ENCODE peak calls at places on chromosomes 16 and 17, in eight cellular contexts. I is tibial artery, Q is A549, J is esophagus muscularis mucosa, M is cardiac muscle cell, A is OCI-LY7, D is left ventricle myocardium inferior, H is GM23248. K is an unnamed sample.

GRCh38 chr17:60554377-60554788 is 28.3 kb upstream of the APPBP2 start:
- DNase-seq in I (no peak), Q (no peak), J (no peak), M (no peak), A (no peak), D (no peak), H (peak; percentile 71), K (no peak)

GRCh38 chr17:58306131-58306951 is 22.3 kb downstream of the TSPOAP1 start:
- DNase-seq in I (no peak), Q (no peak), J (peak; percentile 82), M (no peak), A (no peak), D (no peak), H (no peak), K (peak; percentile 58)

GRCh38 chr17:7295230-7296180 is 1.1 kb upstream of the YBX2 start:
- DNase-seq in I (no peak), Q (no peak), J (no peak), M (no peak), A (peak; percentile 49), D (no peak), H (no peak), K (no peak)

GRCh38 chr17:67830440-67830839 is 5.1 kb downstream of the BPTF start:
- DNase-seq in I (no peak), Q (no peak), J (peak; percentile 68), M (peak; percentile 64), A (no peak), D (no peak), H (peak; percentile 27), K (no peak)

GRCh38 chr16:68367440-68367839 is 56.6 kb downstream of the PRMT7 start:
- DNase-seq in I (no peak), Q (no peak), J (no peak), M (no peak), A (no peak), D (no peak), H (no peak), K (peak; percentile 63)

GRCh38 chr17:32333187-32333586 is 8.8 kb downstream of the C17orf75 start:
- DNase-seq in I (no peak), Q (no peak), J (no peak), M (no peak), A (no peak), D (no peak), H (no peak), K (no peak)

GRCh38 chr17:60717814-60718213 is 40.2 kb downstream of the BCAS3 start:
- DNase-seq in I (no peak), Q (no peak), J (no peak), M (no peak), A (no peak), D (no peak), H (no peak), K (no peak)

GRCh38 chr17:27247071-27247957 is 46.6 kb upstream of the WSB1 start:
- DNase-seq in I (peak; percentile 82), Q (peak; percentile 95), J (peak; percentile 92), M (no peak), A (no peak), D (peak; percentile 61), H (peak; percentile 75), K (no peak)

GRCh38 chr16:22008215-22009142 is 568 bp downstream of the MOSMO start:
- DNase-seq in I (peak; percentile 69), Q (peak; percentile 16), J (no peak), M (peak; percentile 35), A (peak; percentile 25), D (no peak), H (peak; percentile 32), K (no peak)

GRCh38 chr17:35213412-35213925 is 19.3 kb upstream of the SLC35G3 start:
- DNase-seq in I (no peak), Q (no peak), J (no peak), M (no peak), A (no peak), D (no peak), H (no peak), K (no peak)

GRCh38 chr17:43983196-43983514 is 21.3 kb upstream of the NAGS start:
- DNase-seq in I (no peak), Q (no peak), J (no peak), M (no peak), A (no peak), D (no peak), H (no peak), K (no peak)

GRCh38 chr16:84270071-84270470 is 24.6 kb upstream of the WFDC1 start:
- DNase-seq in I (no peak), Q (no peak), J (no peak), M (no peak), A (no peak), D (no peak), H (no peak), K (no peak)

GRCh38 chr17:7997186-7997585 is 5.2 kb upstream of the GUCY2D start:
- DNase-seq in I (no peak), Q (peak; percentile 67), J (no peak), M (peak; percentile 83), A (peak; percentile 81), D (peak; percentile 33), H (peak; percentile 61), K (no peak)

DNA sequence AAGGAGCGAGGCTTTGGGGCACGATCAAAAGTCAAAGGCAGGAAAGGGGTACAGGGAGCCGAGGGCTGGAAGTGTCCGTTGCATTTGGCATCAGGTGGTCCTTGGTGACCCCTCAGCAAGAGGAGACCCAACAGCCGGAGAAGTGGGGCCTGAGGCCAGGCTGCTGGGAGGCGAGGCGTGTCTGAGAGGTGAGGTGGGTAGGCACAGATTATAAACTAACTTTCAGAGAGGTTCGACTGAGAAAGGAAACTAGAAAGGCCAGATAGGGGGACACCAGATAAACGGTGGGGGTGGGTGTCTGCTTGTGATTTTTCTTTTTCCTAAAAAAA is 3.6 kb downstream of the PECAM1 start:
- DNase-seq in I (no peak), Q (no peak), J (no peak), M (no peak), A (no peak), D (no peak), H (no peak), K (no peak)
- H3K4me1 ChIP-seq in I (no peaks in the 10 kb centered on the region), Q (peaks cover 23% of the 10 kb centered on the region), J (peaks cover 7% of the 10 kb centered on the region), M (no peaks in the 10 kb centered on the region), A (peaks cover 1% of the 10 kb centered on the region), D (peaks cover 54% of the 10 kb centered on the region), H (peaks cover 19% of the 10 kb centered on the region), K (peaks cover 22% of the 10 kb centered on the region)

DNA sequence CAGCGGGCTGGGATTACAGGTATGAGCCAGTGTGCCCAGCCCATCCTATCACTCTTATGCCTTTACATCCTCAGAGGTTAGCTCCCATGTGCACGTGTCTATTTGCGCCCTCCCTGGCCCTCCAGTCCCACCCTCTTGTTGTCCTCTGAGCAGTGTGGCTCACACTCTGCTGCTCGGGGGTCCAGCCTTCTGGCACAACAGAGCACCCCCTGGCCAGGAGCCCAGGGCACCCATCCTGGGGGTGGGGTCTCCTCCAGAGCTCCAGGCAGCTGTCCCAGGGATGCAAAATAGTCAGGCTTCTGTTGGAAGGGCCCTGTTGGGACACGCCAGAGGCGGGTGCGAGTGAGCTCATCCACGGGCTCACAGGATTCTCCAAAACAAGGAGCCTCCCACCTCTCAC is 11.7 kb upstream of the FAM83G start:
- DNase-seq in I (no peak), Q (no peak), J (no peak), M (no peak), A (no peak), D (no peak), H (no peak), K (peak; percentile 30)
- H3K9me3 ChIP-seq in I (no peaks in the 10 kb centered on the region), Q (no peaks in the 10 kb centered on the region), J (no peaks in the 10 kb centered on the region), M (no peaks in the 10 kb centered on the region), A (no peaks in the 10 kb centered on the region), D (no peaks in the 10 kb centered on the region), H (no peaks in the 10 kb centered on the region), K (no peaks in the 10 kb centered on the region)

DNA sequence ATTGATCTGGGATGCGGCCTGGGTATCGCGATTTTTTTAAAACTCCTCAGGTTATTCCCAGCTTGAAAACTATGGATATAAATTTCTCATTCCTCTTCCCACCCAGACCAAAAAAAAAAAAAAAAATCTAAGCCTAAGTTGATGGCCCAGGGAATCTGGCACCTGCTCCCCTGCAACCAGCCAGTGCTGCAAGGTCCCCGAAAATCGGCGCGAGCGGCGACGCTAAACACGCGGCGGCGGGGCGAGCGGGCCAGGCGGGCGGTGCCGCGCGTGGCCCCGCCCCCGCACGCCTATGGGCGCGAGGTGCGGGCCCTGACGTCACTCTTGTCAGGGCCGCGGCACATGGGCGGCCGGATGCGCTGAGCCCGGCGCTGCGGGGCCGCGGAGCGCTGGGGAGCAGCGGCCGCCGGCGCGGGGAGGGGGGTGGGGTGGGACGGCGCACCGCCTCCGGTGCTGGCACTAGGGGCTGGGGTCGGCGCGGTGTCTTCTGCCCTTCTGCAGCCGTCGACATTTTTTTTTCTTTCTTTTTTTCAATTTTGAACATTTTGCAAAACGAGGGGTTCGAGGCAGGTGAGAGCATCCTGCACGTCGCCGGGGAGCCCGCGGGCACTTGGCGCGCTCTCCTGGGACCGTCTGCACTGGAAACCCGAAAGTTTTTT is at the start of gene HLF:
- DNase-seq in I (peak; percentile 91), Q (peak; percentile 86), J (peak; percentile 93), M (peak; percentile 91), A (peak; percentile 73), D (peak; percentile 83), H (peak; percentile 86), K (no peak)
- H3K27ac ChIP-seq in I (peak within 1 kb of the TSS; percentile 91), Q (peak within 1 kb of the TSS; percentile 53), J (peak within 1 kb of the TSS; percentile 92), M (no peak within 1 kb of the TSS), A (no peak within 1 kb of the TSS), D (peak within 1 kb of the TSS; percentile 86), H (no peak within 1 kb of the TSS), K (no peak within 1 kb of the TSS)

GRCh38 chr17:74445156-74445555 is 13.3 kb downstream of the GPRC5C start:
- DNase-seq in I (no peak), Q (no peak), J (no peak), M (no peak), A (no peak), D (no peak), H (no peak), K (no peak)
- H3K4me1 ChIP-seq in I (peaks cover 12% of the 10 kb centered on the region), Q (peaks cover 17% of the 10 kb centered on the region), J (peaks cover 59% of the 10 kb centered on the region), M (peaks cover 25% of the 10 kb centered on the region), A (peaks cover 22% of the 10 kb centered on the region), D (peaks cover 86% of the 10 kb centered on the region), H (no peaks in the 10 kb centered on the region), K (peaks cover 11% of the 10 kb centered on the region)

DNA sequence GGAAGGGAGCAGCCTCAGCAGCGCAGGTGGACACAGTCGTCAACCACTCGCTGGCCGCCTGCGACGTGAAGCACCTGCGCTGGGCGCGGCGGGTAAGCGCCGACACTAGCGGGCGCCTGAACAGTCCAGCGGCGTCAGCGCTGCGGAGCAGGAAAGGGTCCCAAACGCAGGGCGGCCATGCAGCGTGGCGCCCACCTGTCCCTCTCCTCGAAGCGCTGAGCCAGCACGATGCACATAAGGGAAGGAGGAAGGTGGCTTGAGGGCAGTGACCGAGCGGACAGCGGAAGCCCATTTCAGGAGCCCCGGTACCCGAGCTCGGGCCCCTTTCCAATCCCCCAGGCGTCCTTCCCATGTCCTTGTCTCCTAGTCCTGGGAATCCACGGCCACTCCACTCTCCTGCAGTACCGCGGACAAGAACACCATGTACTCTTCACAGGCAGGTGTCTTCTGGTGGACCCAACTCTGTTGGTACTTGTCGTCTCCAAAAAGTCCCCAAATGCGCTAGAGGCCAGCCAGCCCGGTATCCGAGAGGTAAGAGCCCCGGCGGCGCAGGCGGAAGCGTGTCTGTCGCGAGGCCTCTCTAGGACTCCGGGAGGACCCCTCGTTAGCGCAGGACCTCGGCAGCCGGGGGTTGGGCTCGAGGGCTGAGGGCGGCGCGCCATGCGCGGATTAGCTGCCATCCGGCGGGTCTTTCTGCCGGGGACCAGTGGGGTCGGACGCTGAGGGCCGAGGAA is 14.4 kb downstream of the ZNF232 start:
- DNase-seq in I (peak; percentile 71), Q (no peak), J (no peak), M (peak; percentile 87), A (no peak), D (peak; percentile 67), H (no peak), K (no peak)
- H3K9me3 ChIP-seq in I (peaks cover 67% of the 10 kb centered on the region), Q (peaks cover 95% of the 10 kb centered on the region), J (peaks cover 49% of the 10 kb centered on the region), M (peaks cover 3% of the 10 kb centered on the region), A (peaks cover 50% of the 10 kb centered on the region), D (peaks cover 49% of the 10 kb centered on the region), H (peaks cover 7% of the 10 kb centered on the region), K (peaks cover 37% of the 10 kb centered on the region)

K was measured in RWPE2.